ENCODE peak calls at places on chromosomes 7 and 10, in four cellular contexts. A is left ventricle myocardium inferior, D is AG04450, C is PC-9. H is an unnamed sample. For H3K9me3, the result is how much of the 10 kb centered on the place peaks cover.

GRCh38 chr7:108805808-108806397 is 236.2 kb downstream of the DNAJB9 start:
- DNase-seq in A (no peak), D (no peak), C (no peak), H (no peak)

GRCh38 chr10:93806882-93807281 is 49.1 kb downstream of the LGI1 start:
- DNase-seq in A (no peak), D (no peak), C (no peak), H (no peak)

GRCh38 chr10:117830832-117831231 is 215.9 kb downstream of the RAB11FIP2 start:
- DNase-seq in A (no peak), D (no peak), C (no peak), H (no peak)

GRCh38 chr7:23012186-23012585 is 1.7 kb downstream of the HYCC1 start:
- DNase-seq in A (no peak), D (no peak), C (peak), H (no peak)

GRCh38 chr7:25124485-25125136 is 449 bp downstream of the CYCS start:
- DNase-seq in A (no peak), D (no peak), C (peak), H (no peak)

GRCh38 chr7:132999845-133000244 is 82.0 kb downstream of the CHCHD3 start:
- DNase-seq in A (no peak), D (no peak), C (no peak), H (no peak)

GRCh38 chr10:24440817-24441790 is 232.2 kb downstream of the KIAA1217 start:
- DNase-seq in A (no peak), D (no peak), C (no peak), H (no peak)

GRCh38 chr7:121744877-121745276 is 128.1 kb upstream of the PTPRZ1 start:
- DNase-seq in A (no peak), D (no peak), C (no peak), H (no peak)

GRCh38 chr10:45160266-45160665 is 155.1 kb downstream of the OR13A1 start:
- DNase-seq in A (no peak), D (no peak), C (no peak), H (no peak)

GRCh38 chr7:101990811-101991418 is 173.5 kb downstream of the CUX1 start:
- DNase-seq in A (no peak), D (no peak), C (no peak), H (no peak)

GRCh38 chr10:27240212-27240890 is at the start of gene ACBD5:
- DNase-seq in A (peak), D (peak), C (peak), H (peak)

GRCh38 chr7:42475082-42475481 is 238.1 kb upstream of the GLI3 start:
- DNase-seq in A (no peak), D (no peak), C (no peak), H (no peak)

GRCh38 chr10:67976292-67977245 is 92.1 kb downstream of the SIRT1 start:
- DNase-seq in A (peak), D (no peak), C (no peak), H (peak)

GRCh38 chr10:132057191-132057681 is 8.5 kb upstream of the JAKMIP3 start:
- DNase-seq in A (no peak), D (no peak), C (no peak), H (no peak)

GRCh38 chr7:22295402-22296264 is 61.3 kb downstream of the RAPGEF5 start:
- DNase-seq in A (no peak), D (no peak), C (no peak), H (no peak)

GRCh38 chr7:115693779-115694178 is 336.8 kb downstream of the TFEC start:
- DNase-seq in A (no peak), D (no peak), C (no peak), H (no peak)

GRCh38 chr10:91653214-91653875 is 20.5 kb upstream of the PPP1R3C start:
- DNase-seq in A (no peak), D (no peak), C (peak), H (no peak)

GRCh38 chr10:3532644-3533043 is 252.4 kb downstream of the KLF6 start:
- DNase-seq in A (no peak), D (no peak), C (peak), H (no peak)

GRCh38 chr10:34124522-34125035 is 690.5 kb downstream of the PARD3 start:
- DNase-seq in A (no peak), D (no peak), C (peak), H (no peak)

GRCh38 chr10:76428541-76429330 is 997.3 kb downstream of the LRMDA start:
- DNase-seq in A (no peak), D (peak), C (no peak), H (no peak)

GRCh38 chr7:48237354-48237753 is 66.1 kb downstream of the ABCA13 start:
- DNase-seq in A (no peak), D (no peak), C (no peak), H (no peak)

GRCh38 chr10:71981024-71981867 is 17.1 kb downstream of the CHST3 start:
- DNase-seq in A (no peak), D (no peak), C (peak), H (no peak)

GRCh38 chr10:33114451-33114944 is 156.5 kb upstream of the ITGB1 start:
- DNase-seq in A (no peak), D (no peak), C (peak), H (no peak)

GRCh38 chr7:112150823-112151641 is 55.2 kb downstream of the DOCK4 start:
- DNase-seq in A (no peak), D (no peak), C (no peak), H (no peak)

GRCh38 chr10:84289521-84290200 is 38.7 kb upstream of the CCSER2 start:
- DNase-seq in A (no peak), D (no peak), C (no peak), H (no peak)

GRCh38 chr10:2925631-2926030 is 141.7 kb upstream of the PFKP start:
- DNase-seq in A (peak), D (no peak), C (no peak), H (peak)

GRCh38 chr10:50554381-50554994 is 69.3 kb downstream of the SGMS1 start:
- DNase-seq in A (peak), D (no peak), C (no peak), H (no peak)

GRCh38 chr10:34994565-34995142 is 95.5 kb downstream of the CUL2 start:
- DNase-seq in A (no peak), D (peak), C (peak), H (peak)

GRCh38 chr10:5288359-5288758 is 76.4 kb upstream of the UCN3 start:
- DNase-seq in A (no peak), D (no peak), C (no peak), H (no peak)

GRCh38 chr10:15027741-15028140 is 16.0 kb upstream of the OLAH start:
- DNase-seq in A (no peak), D (no peak), C (no peak), H (no peak)

GRCh38 chr10:7409732-7410168 is 1.1 kb downstream of the SFMBT2 start:
- DNase-seq in A (no peak), D (no peak), C (no peak), H (no peak)

GRCh38 chr10:116080553-116080952 is 192.5 kb downstream of the GFRA1 start:
- DNase-seq in A (no peak), D (no peak), C (no peak), H (no peak)

GRCh38 chr7:104156842-104157277 is 51.0 kb downstream of the ORC5 start:
- DNase-seq in A (no peak), D (no peak), C (no peak), H (no peak)

GRCh38 chr10:6273351-6273750 is 70.6 kb downstream of the PFKFB3 start:
- DNase-seq in A (no peak), D (no peak), C (no peak), H (no peak)

GRCh38 chr10:49324711-49325110 is 25.7 kb downstream of the C10orf71 start:
- DNase-seq in A (no peak), D (no peak), C (no peak), H (no peak)

GRCh38 chr10:15140640-15141039 is 27.9 kb downstream of the NMT2 start:
- DNase-seq in A (no peak), D (no peak), C (no peak), H (no peak)

GRCh38 chr7:45182856-45183710 is 25.5 kb downstream of the RAMP3 start:
- DNase-seq in A (no peak), D (no peak), C (no peak), H (no peak)

GRCh38 chr7:6260291-6261183 is 11.9 kb downstream of the CYTH3 start:
- DNase-seq in A (no peak), D (no peak), C (no peak), H (peak)

GRCh38 chr7:74031403-74032190 is 3.6 kb downstream of the ELN start:
- DNase-seq in A (no peak), D (no peak), C (no peak), H (no peak)
- H3K4me3 ChIP-seq in A (peak), D (no peak), C (no peak), H (no peak)

DNA sequence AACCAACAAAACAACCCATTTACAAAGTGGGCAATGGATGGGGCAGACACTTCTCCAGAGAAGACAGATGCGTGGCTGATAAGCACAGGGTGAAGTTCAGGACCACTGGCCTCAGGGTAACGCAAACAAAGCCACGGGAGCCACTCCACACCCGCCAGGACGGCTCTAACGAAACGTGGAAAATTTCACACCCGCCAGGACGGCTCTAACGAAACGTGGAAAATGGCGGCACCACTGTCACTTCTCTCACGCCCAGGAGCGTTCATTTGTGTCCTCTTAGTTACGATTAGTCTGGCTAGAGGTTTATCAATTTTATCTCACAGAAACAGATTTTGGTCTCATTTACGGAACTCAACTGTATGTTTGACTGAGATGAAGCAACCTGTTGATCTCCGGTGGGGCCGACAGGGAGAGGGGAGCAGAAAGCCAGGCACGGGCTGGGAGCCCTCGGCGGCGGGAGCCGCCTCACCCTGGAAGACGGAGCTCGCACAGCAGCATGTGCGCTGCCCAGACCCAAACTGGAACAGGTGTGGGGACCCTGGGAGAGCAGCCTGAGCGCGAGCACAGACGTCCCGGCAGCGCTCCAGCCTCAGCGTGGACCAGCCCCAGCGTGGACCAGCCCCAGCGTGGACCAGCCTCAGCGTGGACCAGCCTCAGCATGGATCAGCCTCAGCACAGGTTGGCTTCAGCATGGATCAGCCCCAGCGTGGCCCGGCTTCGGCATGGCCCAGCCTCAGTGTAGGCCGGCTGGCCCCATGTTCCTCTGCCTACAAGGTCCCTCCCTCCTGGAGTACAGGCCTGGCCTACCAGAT is 243.5 kb downstream of the MAD1L1 start:
- DNase-seq in A (no peak), D (no peak), C (no peak), H (no peak)
- H3K27ac ChIP-seq in A (no peak), D (no peak), C (no peak), H (no peak)

GRCh38 chr7:159321278-159321677 is 176.6 kb upstream of the VIPR2 start:
- DNase-seq in A (no peak), D (no peak), C (no peak), H (no peak)

GRCh38 chr7:159318682-159319351 is 174.2 kb upstream of the VIPR2 start:
- DNase-seq in A (no peak), D (no peak), C (no peak), H (no peak)

GRCh38 chr7:159317294-159317693 is 172.6 kb upstream of the VIPR2 start:
- DNase-seq in A (no peak), D (no peak), C (no peak), H (no peak)
- H3K9me3 ChIP-seq in A (under half), D (under half), C (under half), H (under half)

DNA sequence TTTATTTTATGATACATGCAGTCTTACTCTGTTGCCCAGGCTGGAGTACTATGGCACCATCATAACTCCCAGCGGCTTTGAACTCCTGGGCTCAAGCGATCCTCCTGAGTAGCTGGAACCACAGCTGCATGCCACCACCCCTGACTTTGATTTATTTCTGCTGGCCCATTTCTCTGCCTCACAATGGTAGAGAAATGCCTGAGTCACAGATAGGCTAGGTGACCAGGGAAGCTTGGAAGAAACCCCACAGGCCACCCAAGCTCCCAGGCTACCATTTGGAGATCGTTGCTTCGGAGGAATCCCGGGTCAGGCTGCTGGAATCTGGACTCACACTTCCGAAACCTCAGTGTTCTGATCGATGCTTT is 17.4 kb upstream of the BAIAP2L1 start:
- DNase-seq in A (no peak), D (no peak), C (no peak), H (no peak)
- H3K4me3 ChIP-seq in A (no peak), D (no peak), C (peak), H (no peak)

GRCh38 chr7:50537417-50537816 is 27.8 kb downstream of the DDC start:
- DNase-seq in A (no peak), D (no peak), C (no peak), H (no peak)

GRCh38 chr7:50531928-50532327 is 33.3 kb downstream of the DDC start:
- DNase-seq in A (no peak), D (no peak), C (no peak), H (no peak)

GRCh38 chr7:50531401-50531906 is 33.8 kb downstream of the DDC start:
- DNase-seq in A (no peak), D (no peak), C (peak), H (no peak)

GRCh38 chr7:50533849-50534248 is 31.4 kb downstream of the DDC start:
- DNase-seq in A (no peak), D (no peak), C (no peak), H (no peak)

GRCh38 chr7:50534690-50535290 is 30.4 kb downstream of the DDC start:
- DNase-seq in A (no peak), D (peak), C (peak), H (no peak)
- H3K27ac ChIP-seq in A (no peak), D (peak), C (peak), H (no peak)

GRCh38 chr10:78754269-78755074 is 314.3 kb upstream of the ZMIZ1 start:
- DNase-seq in A (no peak), D (peak), C (no peak), H (no peak)

GRCh38 chr10:78755075-78755695 is 313.6 kb upstream of the ZMIZ1 start:
- DNase-seq in A (no peak), D (no peak), C (no peak), H (no peak)

GRCh38 chr10:78757542-78757941 is 311.2 kb upstream of the ZMIZ1 start:
- DNase-seq in A (no peak), D (peak), C (peak), H (peak)

GRCh38 chr10:78756604-78757442 is 311.9 kb upstream of the ZMIZ1 start:
- DNase-seq in A (peak), D (peak), C (peak), H (peak)

DNA sequence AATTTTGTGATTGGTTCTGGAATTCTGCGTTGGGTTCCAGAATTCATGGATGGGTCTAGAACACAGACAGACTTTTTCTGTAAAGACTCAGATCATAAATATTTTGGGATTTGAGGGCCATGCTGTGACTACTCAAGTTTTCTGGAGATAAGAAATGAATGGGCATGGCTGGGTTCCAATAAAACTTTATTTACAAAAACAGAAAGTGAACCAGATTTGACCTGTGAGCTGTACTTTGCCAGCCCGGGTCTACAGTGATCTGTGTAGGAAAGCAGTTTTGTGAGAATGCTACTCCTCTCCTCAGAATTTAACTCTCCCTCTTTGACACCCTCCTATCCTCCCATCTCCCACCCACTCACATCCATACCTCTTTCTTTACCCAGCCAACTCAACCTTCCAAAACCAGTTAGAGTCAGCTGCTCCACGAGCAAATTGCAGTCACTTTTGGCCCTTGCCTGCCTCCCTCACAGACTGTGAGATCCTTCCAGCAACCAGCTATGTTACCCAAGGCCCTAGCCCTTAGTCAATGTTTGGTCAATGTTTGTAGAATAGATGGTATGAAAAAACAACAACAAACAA is 312.8 kb upstream of the ZMIZ1 start:
- DNase-seq in A (no peak), D (no peak), C (no peak), H (no peak)
- H3K9me3 ChIP-seq in A (under half), D (under half), C (under half), H (under half)

GRCh38 chr10:1736972-1737221 is 428 bp downstream of the ADARB2 start:
- DNase-seq in A (no peak), D (no peak), C (no peak), H (no peak)
- H3K4me3 ChIP-seq in A (peak), D (no peak), C (no peak), H (peak)

DNA sequence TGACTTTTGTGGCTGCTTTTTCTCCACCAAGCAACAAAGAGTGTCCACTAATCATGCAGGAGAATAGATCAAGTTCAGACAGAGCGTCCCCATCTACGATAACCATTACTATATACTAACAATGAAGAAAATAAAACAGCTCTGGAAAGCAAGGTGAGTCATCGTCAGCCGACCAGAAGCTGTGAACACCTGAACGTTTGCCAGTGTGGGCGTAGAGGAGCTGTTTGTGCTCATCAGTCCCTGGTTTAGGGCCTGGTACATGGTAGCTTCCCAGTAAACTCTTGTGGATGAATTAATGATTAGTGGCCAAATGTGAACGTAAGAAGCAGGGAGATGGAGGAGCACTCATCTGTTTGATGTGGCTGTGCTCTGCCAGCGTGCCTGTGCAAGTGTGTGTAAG is 180.7 kb downstream of the EVX1 start:
- DNase-seq in A (no peak), D (no peak), C (peak), H (no peak)
- H3K27ac ChIP-seq in A (no peak), D (no peak), C (no peak), H (no peak)